ENCODE peak calls at places on chromosomes 6 and 20, in seven cellular contexts. G, U, E, L, S, J and P are unnamed samples.

GRCh38 chr6:149834513-149835481 is 29.4 kb downstream of the LRP11 start:
- DNase-seq in G (peak), U (peak), E (peak), L (peak), S (peak), J (peak), P (no peak)

GRCh38 chr6:127266178-127266891 is at the start of gene RNF146:
- DNase-seq in G (peak), U (peak), E (peak), L (peak), S (peak), J (peak), P (peak)

GRCh38 chr6:25410102-25410501 is 130.9 kb downstream of the CARMIL1 start:
- DNase-seq in G (no peak), U (no peak), E (no peak), L (no peak), S (no peak), J (no peak), P (no peak)

GRCh38 chr6:85494551-85495337 is 44.9 kb downstream of the NT5E start:
- DNase-seq in G (peak), U (peak), E (peak), L (peak), S (no peak), J (no peak), P (no peak)

GRCh38 chr20:59598625-59599310 is 5.6 kb upstream of the PHACTR3 start:
- DNase-seq in G (no peak), U (no peak), E (peak), L (no peak), S (peak), J (peak), P (no peak)

GRCh38 chr6:139271056-139271455 is 20.7 kb downstream of the TXLNB start:
- DNase-seq in G (peak), U (peak), E (no peak), L (peak), S (no peak), J (no peak), P (no peak)

GRCh38 chr20:37328149-37328945 is 17.6 kb upstream of the SRC start:
- DNase-seq in G (no peak), U (no peak), E (no peak), L (no peak), S (no peak), J (no peak), P (no peak)

GRCh38 chr6:117870477-117871243 is 36.4 kb upstream of the SLC35F1 start:
- DNase-seq in G (no peak), U (no peak), E (no peak), L (no peak), S (no peak), J (no peak), P (no peak)

GRCh38 chr20:58096880-58097813 is 131.3 kb downstream of the ANKRD60 start:
- DNase-seq in G (no peak), U (no peak), E (no peak), L (no peak), S (no peak), J (no peak), P (no peak)

GRCh38 chr6:29745386-29745785 is 22.2 kb downstream of the HLA-F start:
- DNase-seq in G (no peak), U (no peak), E (no peak), L (no peak), S (no peak), J (no peak), P (no peak)

GRCh38 chr20:1734269-1734858 is 76.8 kb upstream of the SIRPG start:
- DNase-seq in G (peak), U (no peak), E (peak), L (peak), S (peak), J (no peak), P (no peak)

GRCh38 chr6:134678436-134678889 is 271.4 kb downstream of the ALDH8A1 start:
- DNase-seq in G (peak), U (peak), E (peak), L (peak), S (peak), J (peak), P (peak)

GRCh38 chr6:10412948-10413849 is 1.7 kb downstream of the TFAP2A start:
- DNase-seq in G (no peak), U (no peak), E (no peak), L (no peak), S (no peak), J (no peak), P (no peak)

GRCh38 chr6:156662025-156662445 is 115.1 kb upstream of the ARID1B start:
- DNase-seq in G (no peak), U (no peak), E (no peak), L (no peak), S (peak), J (peak), P (no peak)

GRCh38 chr6:110738899-110739365 is 76.3 kb downstream of the CDK19 start:
- DNase-seq in G (no peak), U (no peak), E (no peak), L (no peak), S (no peak), J (no peak), P (no peak)

GRCh38 chr20:57473246-57474042 is 51.5 kb downstream of the CTCFL start:
- DNase-seq in G (peak), U (no peak), E (peak), L (peak), S (no peak), J (no peak), P (no peak)

GRCh38 chr6:78611886-78612480 is 255.4 kb upstream of the IRAK1BP1 start:
- DNase-seq in G (no peak), U (no peak), E (peak), L (peak), S (peak), J (no peak), P (no peak)

GRCh38 chr20:35320396-35321126 is 28.3 kb upstream of the FAM83C start:
- DNase-seq in G (peak), U (peak), E (peak), L (peak), S (no peak), J (no peak), P (peak)

GRCh38 chr6:146028250-146028789 is 542 bp upstream of the GRM1 start:
- DNase-seq in G (peak), U (peak), E (peak), L (peak), S (peak), J (peak), P (peak)

GRCh38 chr6:34249469-34250370 is 914 bp upstream of the SMIM29 start:
- DNase-seq in G (no peak), U (no peak), E (no peak), L (no peak), S (no peak), J (no peak), P (no peak)

GRCh38 chr6:24493945-24494725 is 634 bp upstream of the ALDH5A1 start:
- DNase-seq in G (no peak), U (no peak), E (no peak), L (no peak), S (no peak), J (no peak), P (no peak)

GRCh38 chr6:129350278-129350677 is 359.7 kb downstream of the ARHGAP18 start:
- DNase-seq in G (no peak), U (no peak), E (no peak), L (no peak), S (no peak), J (no peak), P (no peak)

GRCh38 chr6:97947841-97948240 is 664.8 kb upstream of the MMS22L start:
- DNase-seq in G (peak), U (peak), E (peak), L (peak), S (peak), J (peak), P (peak)

GRCh38 chr6:31041372-31041974 is 31.2 kb downstream of the MUC22 start:
- DNase-seq in G (no peak), U (no peak), E (no peak), L (no peak), S (no peak), J (no peak), P (no peak)

GRCh38 chr20:37348643-37349516 is 2.9 kb downstream of the SRC start:
- DNase-seq in G (no peak), U (no peak), E (no peak), L (no peak), S (no peak), J (no peak), P (no peak)

GRCh38 chr6:11140061-11140460 is 28.5 kb upstream of the ERVFRD-1 start:
- DNase-seq in G (peak), U (peak), E (no peak), L (no peak), S (no peak), J (no peak), P (no peak)

GRCh38 chr6:40258531-40258930 is 324.3 kb upstream of the MOCS1 start:
- DNase-seq in G (no peak), U (no peak), E (no peak), L (no peak), S (no peak), J (no peak), P (no peak)

GRCh38 chr6:89145962-89146747 is at the start of gene PM20D2:
- DNase-seq in G (peak), U (peak), E (peak), L (peak), S (peak), J (peak), P (no peak)

GRCh38 chr6:142531727-142532126 is 229.9 kb downstream of the ADGRG6 start:
- DNase-seq in G (peak), U (no peak), E (no peak), L (peak), S (no peak), J (no peak), P (no peak)

GRCh38 chr6:142537612-142538478 is 236.0 kb downstream of the ADGRG6 start:
- DNase-seq in G (no peak), U (peak), E (peak), L (no peak), S (peak), J (peak), P (no peak)

GRCh38 chr6:142530566-142530965 is 228.8 kb downstream of the ADGRG6 start:
- DNase-seq in G (no peak), U (no peak), E (peak), L (no peak), S (no peak), J (no peak), P (no peak)

DNA sequence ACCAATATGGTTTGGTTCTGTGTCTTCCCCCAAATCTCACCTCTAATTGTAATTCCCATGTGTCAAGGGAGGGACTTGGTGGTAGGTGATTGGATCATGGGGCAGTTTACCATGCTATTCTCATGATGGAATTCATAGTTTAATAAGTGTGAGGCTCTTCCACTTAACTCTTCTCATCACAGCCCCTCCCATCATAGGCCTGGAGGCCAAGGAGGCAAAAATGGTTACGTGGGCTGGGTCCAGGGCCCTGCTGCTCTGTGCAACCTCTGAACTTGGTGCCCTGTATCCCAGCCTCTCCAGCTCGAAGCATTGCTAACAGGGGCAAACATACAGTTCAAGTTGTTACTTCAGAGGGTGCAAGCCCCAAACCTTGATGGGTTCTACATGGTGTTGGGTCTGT is 232.7 kb downstream of the ADGRG6 start:
- DNase-seq in G (no peak), U (no peak), E (no peak), L (no peak), S (no peak), J (no peak), P (no peak)
- H3K4me3 ChIP-seq in G (no peak), U (no peak), E (no peak), L (no peak), S (no peak), J (no peak), P (no peak)

GRCh38 chr20:53940356-53940694 is 130.1 kb downstream of the BCAS1 start:
- DNase-seq in G (no peak), U (no peak), E (no peak), L (peak), S (no peak), J (no peak), P (no peak)

GRCh38 chr20:53938739-53939138 is 131.7 kb downstream of the BCAS1 start:
- DNase-seq in G (no peak), U (no peak), E (no peak), L (no peak), S (no peak), J (no peak), P (no peak)

GRCh38 chr20:53937929-53938367 is 132.4 kb downstream of the BCAS1 start:
- DNase-seq in G (no peak), U (no peak), E (no peak), L (no peak), S (no peak), J (no peak), P (no peak)

GRCh38 chr20:53940883-53941546 is 129.4 kb downstream of the BCAS1 start:
- DNase-seq in G (peak), U (peak), E (peak), L (peak), S (peak), J (peak), P (no peak)

DNA sequence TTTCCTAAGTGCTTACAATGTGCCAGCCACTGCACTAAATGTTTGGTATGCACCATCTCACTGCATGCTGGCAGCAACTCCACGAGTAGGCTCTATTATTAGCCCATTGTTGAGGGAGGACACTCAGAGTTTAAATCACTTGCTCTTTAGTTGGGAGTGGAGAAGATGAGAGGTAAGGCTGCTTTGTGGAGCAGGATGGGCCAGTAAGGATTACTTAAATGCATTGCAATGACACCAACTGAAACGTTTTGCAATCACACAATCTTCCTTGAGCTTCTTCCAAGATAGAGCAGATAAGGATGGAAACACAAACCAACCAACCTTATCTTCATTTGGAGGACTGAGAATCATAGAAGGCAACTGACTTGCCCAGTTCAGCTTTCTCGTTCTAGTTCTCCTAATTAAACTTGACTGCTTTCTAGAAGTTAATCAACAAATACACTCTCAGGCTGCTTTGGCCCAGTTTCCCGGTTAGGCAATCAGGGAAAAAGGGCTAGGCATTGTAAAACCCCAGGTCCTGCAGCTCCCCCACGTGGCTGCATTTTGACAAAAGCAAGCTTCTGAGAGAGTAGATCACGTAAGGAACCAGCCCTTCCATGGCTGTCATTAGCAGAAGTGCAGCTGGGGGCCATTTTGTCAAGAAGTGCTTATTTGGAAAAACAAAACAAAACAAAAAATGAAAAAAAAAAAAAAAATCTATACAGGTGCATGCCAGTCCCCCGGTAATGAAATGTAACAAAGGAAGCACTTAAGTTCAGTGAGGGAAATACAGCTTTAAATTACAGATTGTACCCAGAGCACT is 130.6 kb downstream of the BCAS1 start:
- DNase-seq in G (peak), U (peak), E (peak), L (peak), S (peak), J (peak), P (peak)
- H3K4me3 ChIP-seq in G (no peak), U (no peak), E (no peak), L (peak), S (no peak), J (no peak), P (no peak)

GRCh38 chr20:8126190-8126589 is 5.9 kb upstream of the PLCB1 start:
- DNase-seq in G (no peak), U (no peak), E (no peak), L (no peak), S (no peak), J (no peak), P (no peak)
- H3K4me3 ChIP-seq in G (no peak), U (no peak), E (no peak), L (no peak), S (no peak), J (no peak), P (no peak)

GRCh38 chr20:45347936-45348809 is at the start of gene SDC4:
- DNase-seq in G (peak), U (peak), E (peak), L (peak), S (peak), J (peak), P (no peak)
- H3K4me3 ChIP-seq in G (peak), U (peak), E (peak), L (peak), S (peak), J (peak), P (peak)

GRCh38 chr6:154513601-154514320 is 3.3 kb upstream of the CNKSR3 start:
- DNase-seq in G (no peak), U (no peak), E (no peak), L (no peak), S (no peak), J (no peak), P (no peak)

GRCh38 chr6:154512214-154512613 is 1.7 kb upstream of the CNKSR3 start:
- DNase-seq in G (no peak), U (no peak), E (no peak), L (no peak), S (no peak), J (no peak), P (no peak)

GRCh38 chr6:154509421-154510143 is 903 bp downstream of the CNKSR3 start:
- DNase-seq in G (peak), U (no peak), E (peak), L (peak), S (peak), J (peak), P (no peak)

GRCh38 chr6:154510144-154510905 is at the start of gene CNKSR3:
- DNase-seq in G (peak), U (peak), E (peak), L (peak), S (peak), J (peak), P (peak)

DNA sequence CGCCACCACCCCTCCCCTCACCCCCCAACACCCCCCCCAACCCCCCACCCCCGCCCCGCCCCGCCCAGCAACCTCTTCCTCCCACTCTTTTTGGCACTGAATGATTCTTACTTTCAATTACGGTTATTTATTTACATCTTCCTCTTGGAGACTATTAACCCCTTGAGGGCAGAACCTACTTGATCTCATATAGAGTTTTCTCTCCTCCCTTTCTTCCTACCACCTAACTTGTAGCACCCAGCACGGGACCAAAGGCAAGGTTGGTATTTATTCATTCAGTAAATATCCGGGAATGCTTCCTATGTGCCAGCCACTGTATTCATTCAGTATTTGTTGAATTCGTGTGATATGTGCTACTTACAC is 1.2 kb upstream of the CNKSR3 start:
- DNase-seq in G (no peak), U (no peak), E (no peak), L (no peak), S (no peak), J (no peak), P (no peak)
- H3K4me3 ChIP-seq in G (no peak), U (no peak), E (no peak), L (no peak), S (no peak), J (no peak), P (no peak)

DNA sequence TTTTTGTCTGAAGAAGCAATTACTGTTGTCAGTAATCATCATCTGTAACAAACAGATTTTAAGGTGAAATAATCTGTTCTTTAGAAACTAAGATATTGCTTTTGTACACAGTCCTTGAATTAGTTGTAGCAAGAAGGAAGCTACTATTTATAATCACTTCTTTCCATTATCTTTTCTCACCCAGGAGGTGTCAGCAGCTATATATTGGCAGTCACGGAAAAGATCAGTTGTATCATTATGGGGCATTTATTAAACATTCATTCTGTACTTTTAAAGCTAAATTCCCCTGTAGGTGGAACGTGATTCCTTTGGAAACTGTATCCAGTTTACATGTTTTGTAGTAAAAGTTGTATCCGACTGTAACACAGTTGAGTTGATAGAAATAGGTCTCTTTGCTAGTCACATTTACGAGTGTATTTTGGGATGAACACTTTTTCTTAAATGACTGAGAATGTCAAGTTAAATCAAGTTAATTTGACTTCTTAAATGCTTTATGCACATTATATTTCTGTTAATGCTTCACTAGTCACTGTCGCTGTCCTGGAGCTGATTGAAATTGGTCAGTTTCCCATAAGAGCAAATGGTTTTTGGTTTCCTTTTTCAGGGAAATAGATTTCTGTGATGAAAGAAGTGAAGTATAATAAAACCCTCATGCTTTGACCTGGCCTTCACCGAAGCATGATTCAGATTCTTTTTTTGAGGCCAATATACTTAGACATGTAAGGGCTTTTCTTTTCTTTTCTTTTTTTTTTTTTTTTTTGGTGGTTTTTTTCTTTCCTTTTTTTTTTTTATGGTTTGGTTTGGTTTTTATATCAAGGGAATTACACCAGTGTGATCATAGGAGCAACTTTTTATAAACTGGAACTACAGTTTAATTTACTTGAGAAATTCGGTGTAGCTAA is 5.1 kb downstream of the QKI start:
- DNase-seq in G (peak), U (peak), E (peak), L (peak), S (peak), J (no peak), P (no peak)
- H3K4me3 ChIP-seq in G (peak), U (peak), E (no peak), L (peak), S (peak), J (peak), P (peak)

GRCh38 chr6:43183441-43183840 is 1.4 kb downstream of the CUL9 start:
- DNase-seq in G (no peak), U (no peak), E (no peak), L (no peak), S (no peak), J (no peak), P (no peak)
- H3K4me3 ChIP-seq in G (no peak), U (no peak), E (no peak), L (no peak), S (no peak), J (no peak), P (no peak)